ENCODE peak calls at places on chromosomes 11 and 22, in six cellular contexts. B is colonic mucosa, T is PC-3, Q is neural progenitor cell, X is IMR-90, K is endodermal cell. W is an unnamed sample. For H3K4me1, the result is how much of the 10 kb centered on the place peaks cover.

GRCh38 chr11:5339771-5340322 is 3.5 kb downstream of the OR51B5 start:
- DNase-seq in B (no peak), T (no peak), X (no peak), Q (no peak), K (no peak), W (no peak)

GRCh38 chr22:20438678-20439492 is 1.3 kb upstream of the SCARF2 start:
- DNase-seq in Q (peak), X (no peak), B (no peak), K (peak), T (no peak), W (no peak)

GRCh38 chr22:45425101-45425500 is 11.6 kb downstream of the RIBC2 start:
- DNase-seq in Q (no peak), X (peak), T (no peak), B (no peak), K (no peak), W (no peak)

GRCh38 chr22:17724241-17724640 is 50.0 kb downstream of the BID start:
- DNase-seq in Q (no peak), K (no peak), B (no peak), T (no peak), X (peak), W (no peak)

GRCh38 chr11:61949169-61950034 is 749 bp upstream of the BEST1 start:
- DNase-seq in X (peak), T (no peak), Q (peak), B (peak), K (peak), W (no peak)

GRCh38 chr11:131746201-131746600 is 375.8 kb downstream of the NTM start:
- DNase-seq in X (no peak), B (no peak), Q (peak), K (no peak), T (no peak), W (no peak)

GRCh38 chr11:9208726-9209501 is 56.2 kb downstream of the DENND5A start:
- DNase-seq in T (peak), X (no peak), B (no peak), Q (peak), K (no peak), W (no peak)

GRCh38 chr11:110091995-110092576 is 1.1 kb upstream of the ZC3H12C start:
- DNase-seq in K (no peak), Q (peak), X (no peak), T (peak), B (no peak), W (no peak)

GRCh38 chr11:70050243-70050642 is 27.9 kb upstream of the ANO1 start:
- DNase-seq in X (no peak), T (no peak), B (peak), Q (no peak), K (no peak), W (no peak)

GRCh38 chr22:26893034-26893710 is 235.8 kb downstream of the MIAT start:
- DNase-seq in K (peak), X (no peak), Q (peak), B (no peak), T (no peak), W (no peak)

GRCh38 chr22:29998627-29999026 is 81.6 kb upstream of the HORMAD2 start:
- DNase-seq in B (no peak), X (no peak), Q (no peak), K (no peak), T (no peak), W (no peak)

GRCh38 chr11:32071811-32072210 is 19.1 kb upstream of the RCN1 start:
- DNase-seq in T (peak), Q (peak), X (peak), K (no peak), B (no peak), W (no peak)

GRCh38 chr11:130022799-130023198 is 20.2 kb upstream of the PRDM10 start:
- DNase-seq in X (no peak), B (no peak), Q (no peak), K (no peak), T (peak), W (no peak)

GRCh38 chr11:19594326-19594725 is 118.3 kb upstream of the NAV2 start:
- DNase-seq in Q (no peak), X (peak), T (no peak), B (no peak), K (no peak), W (no peak)

GRCh38 chr22:26259510-26259909 is 90.2 kb downstream of the SEZ6L start:
- DNase-seq in K (peak), Q (peak), B (no peak), T (peak), X (peak), W (peak)

GRCh38 chr11:75267171-75267970 is 26.8 kb downstream of the TPBGL start:
- DNase-seq in X (no peak), Q (no peak), T (no peak), B (no peak), K (peak), W (no peak)

DNA sequence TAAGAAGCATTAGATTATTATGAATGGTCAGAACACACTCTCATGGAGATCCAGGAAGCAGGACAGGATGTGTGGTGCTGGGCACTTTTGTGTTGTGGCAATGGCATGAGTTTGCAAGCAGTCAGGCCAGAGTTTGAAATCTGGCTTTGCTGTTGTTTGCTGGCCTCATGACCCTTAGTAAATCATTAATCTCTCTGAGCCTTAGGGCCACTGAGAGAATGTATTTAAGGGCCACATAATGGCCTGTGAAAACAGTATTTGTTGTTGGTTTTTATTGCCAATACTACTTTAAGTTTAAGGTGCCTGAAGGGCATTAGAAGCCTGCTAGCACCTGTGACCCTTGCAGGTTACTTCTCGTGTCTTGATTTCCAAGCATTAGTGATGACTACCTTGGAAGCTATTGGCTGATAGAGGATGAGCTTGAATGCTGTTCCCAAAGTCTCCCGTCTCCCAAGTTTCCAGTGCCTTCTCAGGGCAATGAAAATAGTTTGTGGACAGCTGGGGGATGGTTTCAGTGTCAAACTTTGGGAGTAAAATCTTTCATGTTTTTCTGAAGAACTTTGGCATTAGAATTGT is 24.6 kb downstream of the STIM1 start:
- DNase-seq in B (peak), T (no peak), Q (no peak), K (no peak), X (no peak), W (no peak)
- H3K9ac ChIP-seq in B (no peak), T (no peak), Q (no peak), K (no peak), X (no peak), W (no peak)

DNA sequence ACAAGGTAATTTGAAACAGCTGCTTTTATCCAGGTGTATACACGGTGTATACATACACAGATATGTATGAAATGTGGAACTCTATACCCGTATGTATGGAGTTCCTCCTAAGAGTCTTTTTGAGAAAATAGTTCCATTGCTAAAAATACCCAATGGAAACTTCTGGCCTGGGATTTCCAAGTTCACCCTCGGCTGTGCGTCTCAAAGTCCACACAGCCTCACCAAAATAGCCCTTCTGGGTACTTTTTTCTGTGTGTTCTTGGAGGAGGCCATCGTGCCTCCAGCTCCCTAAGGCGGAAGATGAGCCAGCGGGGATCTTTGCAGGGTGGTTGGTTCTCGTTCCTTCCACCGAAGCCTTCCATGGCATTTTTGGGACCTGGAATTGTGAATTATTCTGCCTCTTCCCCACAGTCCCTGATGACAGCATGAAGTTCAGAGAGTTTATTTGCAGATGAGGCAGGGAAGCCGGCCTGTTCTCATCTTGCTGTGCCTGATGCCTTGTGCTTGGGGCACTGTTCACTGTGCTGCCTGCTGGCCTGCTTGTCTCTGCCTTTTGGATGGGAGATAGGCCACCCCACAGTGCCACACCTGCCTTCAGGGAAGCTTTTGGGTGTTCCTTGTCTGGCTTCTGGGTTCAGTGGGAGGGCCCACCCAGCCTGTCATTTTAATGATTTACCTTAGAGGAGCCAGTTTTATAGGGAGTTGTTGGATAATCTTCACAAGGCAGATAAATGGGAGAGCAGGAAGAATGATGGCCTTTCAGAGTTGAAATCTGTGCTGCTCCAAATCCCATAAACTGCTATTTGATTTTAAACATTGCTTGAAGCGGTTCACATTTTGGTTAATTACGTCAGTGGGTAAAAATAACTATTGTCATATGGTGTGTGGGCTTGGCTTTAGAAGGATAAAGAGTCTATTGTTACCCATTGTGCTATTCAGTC is 112.7 kb upstream of the OR4B1 start:
- DNase-seq in T (peak), B (peak), X (peak), K (no peak), Q (no peak), W (no peak)
- H3K4me1 ChIP-seq in T (under half), B (under half), X (under half), K (under half), Q (under half), W (under half)

DNA sequence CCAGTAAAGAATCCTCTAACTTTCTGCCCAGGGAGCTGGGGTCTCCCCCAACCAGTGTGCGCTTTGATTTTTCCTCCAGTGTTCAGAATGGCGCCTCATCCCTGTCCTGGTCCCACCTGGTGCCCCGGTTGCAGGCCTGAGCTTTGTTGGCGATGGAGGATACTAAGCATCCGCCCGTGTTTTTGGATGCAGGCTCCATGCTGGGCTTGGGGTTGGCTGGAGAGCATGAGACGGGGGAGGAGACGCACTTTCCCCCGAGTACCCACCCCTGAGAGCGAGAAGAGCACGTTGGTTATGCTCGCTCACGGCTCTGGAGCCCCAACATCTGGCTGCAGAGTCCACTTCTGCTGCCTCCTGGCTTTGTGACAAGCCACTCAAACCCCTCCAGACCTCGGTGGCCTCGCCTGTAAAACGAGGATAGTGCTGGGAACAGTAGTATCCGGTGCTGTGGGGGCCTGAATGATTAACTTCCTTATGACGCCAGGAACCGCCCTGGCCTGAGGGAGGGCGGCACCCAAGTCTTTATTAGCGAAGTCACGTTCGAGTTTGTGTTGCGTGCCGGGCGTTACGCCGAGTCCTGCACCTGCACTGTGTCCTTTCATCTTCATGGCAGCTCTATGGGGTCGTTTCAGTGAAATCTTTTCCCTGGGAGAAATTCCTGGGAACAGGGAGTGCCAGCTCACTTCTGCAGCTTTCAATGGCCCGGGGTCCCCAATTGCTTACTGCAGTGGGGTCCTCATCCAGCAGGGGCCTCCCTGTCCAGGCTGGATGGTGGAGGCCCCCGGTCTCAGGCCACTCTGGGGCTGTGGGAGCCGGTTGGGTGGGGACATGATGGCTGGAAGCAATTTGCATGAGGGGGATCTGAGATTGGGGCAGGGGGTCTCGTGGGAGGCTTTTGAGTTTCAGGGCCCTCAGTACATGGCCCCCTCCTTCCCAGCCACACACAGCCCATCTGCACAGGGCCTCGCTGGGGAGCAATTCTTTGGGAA is 25.5 kb downstream of the MRGPRD start:
- DNase-seq in X (peak), T (peak), K (no peak), Q (no peak), B (peak), W (no peak)
- H3K9ac ChIP-seq in X (no peak), T (no peak), K (no peak), Q (no peak), B (peak), W (no peak)

DNA sequence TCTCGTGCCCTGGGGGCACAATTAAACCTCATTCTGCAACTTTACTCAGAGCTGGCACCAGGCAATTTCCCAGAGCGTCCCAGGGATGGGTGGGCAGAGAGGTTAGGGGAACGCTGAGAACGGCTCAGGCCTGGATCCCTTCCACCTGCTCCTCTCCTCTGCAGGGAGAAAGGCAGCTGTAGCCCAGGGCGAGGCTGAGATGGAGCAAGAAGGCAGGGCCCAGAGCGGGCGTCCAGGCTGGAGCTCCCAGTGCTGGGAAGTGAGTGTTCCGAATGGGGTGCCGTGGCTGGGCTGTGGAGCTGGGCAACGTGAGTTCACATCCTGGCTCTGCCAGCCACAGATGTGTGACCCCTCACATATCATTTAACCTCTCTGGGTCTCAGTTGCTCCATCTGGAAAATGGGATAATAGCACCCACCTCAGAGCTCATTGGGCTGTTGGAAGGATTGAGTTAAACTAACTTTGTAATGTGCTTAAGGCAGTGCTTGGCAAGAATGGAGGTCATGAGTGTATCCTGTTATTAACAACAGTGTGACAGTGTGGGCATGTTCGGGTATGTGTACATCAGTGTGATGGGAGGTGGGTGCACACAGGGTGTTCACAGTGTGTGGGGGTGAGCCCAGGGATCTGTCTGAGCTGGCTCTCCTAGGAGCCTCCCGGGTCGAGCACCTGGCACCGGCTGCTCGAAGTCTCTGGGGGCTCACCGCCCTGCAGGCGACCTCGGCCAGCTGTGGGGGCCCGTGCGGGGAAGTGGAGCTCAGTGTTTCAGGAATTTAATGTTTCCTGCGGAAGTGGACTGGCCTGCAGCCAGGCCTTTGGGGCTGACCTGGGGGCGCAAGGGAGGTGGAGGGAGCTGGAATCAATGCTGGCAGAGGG is 15.6 kb downstream of the OTUB1 start:
- DNase-seq in K (no peak), B (no peak), Q (no peak), T (no peak), X (no peak), W (no peak)
- H3K4me1 ChIP-seq in K (under half), B (under half), Q (under half), T (under half), X (under half), W (under half)

GRCh38 chr11:65278351-65278750 is 16.6 kb downstream of the POLA2 start:
- DNase-seq in Q (no peak), K (no peak), X (no peak), T (no peak), B (no peak), W (no peak)
- H3K9ac ChIP-seq in Q (no peak), K (no peak), X (peak), T (peak), B (no peak), W (no peak)

DNA sequence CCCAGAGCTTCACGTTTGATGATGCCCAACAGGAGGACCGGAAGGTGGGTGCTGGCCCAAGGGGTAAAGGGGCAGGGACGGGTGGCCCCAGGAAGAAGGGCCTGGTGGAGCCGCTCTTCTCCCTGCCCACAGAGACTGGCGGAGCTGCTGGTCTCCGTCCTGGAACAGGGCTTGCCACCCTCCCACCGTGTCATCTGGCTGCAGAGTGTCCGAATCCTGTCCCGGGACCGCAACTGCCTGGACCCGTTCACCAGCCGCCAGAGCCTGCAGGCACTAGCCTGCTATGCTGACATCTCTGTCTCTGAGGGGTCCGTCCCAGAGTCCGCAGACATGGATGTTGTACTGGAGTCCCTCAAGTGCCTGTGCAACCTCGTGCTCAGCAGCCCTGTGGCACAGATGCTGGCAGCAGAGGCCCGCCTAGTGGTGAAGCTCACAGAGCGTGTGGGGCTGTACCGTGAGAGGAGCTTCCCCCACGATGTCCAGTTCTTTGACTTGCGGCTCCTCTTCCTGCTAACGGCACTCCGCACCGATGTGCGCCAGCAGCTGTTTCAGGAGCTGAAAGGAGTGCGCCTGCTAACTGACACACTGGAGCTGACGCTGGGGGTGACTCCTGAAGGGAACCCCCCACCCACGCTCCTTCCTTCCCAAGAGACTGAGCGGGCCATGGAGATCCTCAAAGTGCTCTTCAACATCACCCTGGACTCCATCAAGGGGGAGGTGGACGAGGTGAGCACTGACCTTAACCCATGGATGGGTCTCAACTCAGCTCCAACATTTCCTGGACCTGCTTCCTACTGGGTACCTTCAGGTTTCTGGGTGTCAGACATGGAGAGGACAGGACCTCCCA is 2.0 kb downstream of the RIC8A start:
- DNase-seq in Q (no peak), K (peak), T (no peak), B (peak), X (no peak), W (no peak)
- H3K4me1 ChIP-seq in Q (under half), K (under half), T (under half), B (under half), X (under half), W (under half)

GRCh38 chr11:121291896-121292502 is 572 bp upstream of the SC5D start:
- DNase-seq in B (no peak), X (peak), K (no peak), T (peak), Q (no peak), W (peak)
- H3K9ac ChIP-seq in B (peak), X (peak), K (peak), T (peak), Q (no peak), W (peak)

DNA sequence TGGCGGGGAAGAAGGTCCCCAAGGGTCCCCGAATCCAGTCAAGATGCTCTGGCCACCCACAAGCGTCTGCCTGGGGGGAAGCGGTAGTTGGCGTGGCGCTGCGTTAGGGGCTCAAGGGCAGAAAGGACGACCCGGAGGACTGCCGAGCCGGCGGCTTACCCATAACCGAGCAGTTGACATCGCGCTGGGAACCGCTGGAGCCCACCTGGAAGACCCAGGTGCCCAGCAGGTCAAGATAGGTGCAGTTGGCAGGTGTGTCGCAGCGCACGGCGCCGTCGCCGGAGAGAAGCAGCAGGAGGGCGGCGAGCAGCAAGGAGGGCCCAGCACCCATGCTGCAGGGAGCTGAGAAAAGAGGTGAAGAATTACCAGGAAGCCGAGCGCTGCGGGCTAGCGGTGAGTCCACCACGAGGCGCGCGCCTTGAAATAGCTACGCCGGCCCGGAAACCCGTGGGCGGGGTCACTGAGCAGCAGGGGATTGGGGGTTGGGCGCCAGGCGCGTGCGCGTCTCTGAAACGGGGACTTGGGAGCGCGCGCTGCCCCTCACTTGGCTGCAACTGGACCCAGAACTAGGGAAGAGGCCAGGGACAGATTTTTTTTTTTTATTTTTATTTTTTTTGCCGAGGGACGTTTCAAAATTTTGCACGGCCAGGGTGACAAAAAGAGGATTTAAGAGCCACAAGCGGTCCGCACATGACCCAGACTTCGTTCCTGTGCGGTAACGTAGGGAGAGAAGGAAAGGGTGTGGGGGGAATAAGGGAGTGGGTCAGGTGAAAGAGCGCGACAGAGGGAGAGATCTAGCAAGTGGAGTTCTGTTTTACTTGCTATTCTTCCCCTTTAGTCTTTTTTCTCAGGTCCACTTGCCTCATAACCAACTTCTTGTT is at the start of gene CTSC:
- DNase-seq in T (peak), X (peak), B (peak), K (peak), Q (peak), W (peak)
- H3K4me1 ChIP-seq in T (under half), X (under half), B (under half), K (under half), Q (under half), W (under half)